ENCODE peak calls at places on chromosomes 6 and 20, in five cellular contexts. T, R, V, M and G are unnamed samples.

GRCh38 chr20:37800618-37801017 is 102.3 kb upstream of the VSTM2L start:
- DNase-seq in T (no peak), R (no peak), V (no peak), M (no peak), G (no peak)

GRCh38 chr6:91708534-91708933 is 1121.7 kb upstream of the MAP3K7 start:
- DNase-seq in T (no peak), R (no peak), V (no peak), M (peak), G (no peak)

GRCh38 chr6:29792123-29793035 is 35.2 kb upstream of the HLA-G start:
- DNase-seq in T (peak), R (peak), V (peak), M (peak), G (peak)

GRCh38 chr6:108746841-108747575 is 101.2 kb upstream of the ARMC2 start:
- DNase-seq in T (no peak), R (no peak), V (peak), M (no peak), G (no peak)

GRCh38 chr6:24933868-24934401 is 1.8 kb downstream of the RIPOR2 start:
- DNase-seq in T (peak), R (peak), V (no peak), M (peak), G (no peak)

GRCh38 chr6:135087803-135088202 is 33.2 kb upstream of the HBS1L start:
- DNase-seq in T (no peak), R (peak), V (no peak), M (no peak), G (no peak)

GRCh38 chr6:124076336-124077048 is 272.8 kb downstream of the NKAIN2 start:
- DNase-seq in T (no peak), R (peak), V (no peak), M (no peak), G (no peak)

GRCh38 chr6:52285174-52286068 is 879 bp upstream of the MCM3 start:
- DNase-seq in T (peak), R (peak), V (no peak), M (no peak), G (no peak)

GRCh38 chr6:138555294-138555988 is 56.1 kb upstream of the NHSL1 start:
- DNase-seq in T (no peak), R (no peak), V (no peak), M (peak), G (no peak)

GRCh38 chr6:47571488-47571887 is 93.9 kb downstream of the CD2AP start:
- DNase-seq in T (peak), R (no peak), V (no peak), M (no peak), G (no peak)

GRCh38 chr6:75220365-75220764 is 14.5 kb upstream of the COL12A1 start:
- DNase-seq in T (peak), R (peak), V (no peak), M (no peak), G (no peak)

GRCh38 chr6:22821664-22822320 is 252.4 kb downstream of the HDGFL1 start:
- DNase-seq in T (peak), R (peak), V (no peak), M (no peak), G (no peak)

GRCh38 chr6:111789593-111789992 is 83.7 kb downstream of the FYN start:
- DNase-seq in T (peak), R (peak), V (no peak), M (no peak), G (no peak)

GRCh38 chr6:165652766-165653165 is 10.3 kb downstream of the PDE10A start:
- DNase-seq in T (no peak), R (no peak), V (no peak), M (no peak), G (no peak)

GRCh38 chr6:16985484-16986284 is 116.2 kb upstream of the STMND1 start:
- DNase-seq in T (peak), R (peak), V (no peak), M (peak), G (no peak)

GRCh38 chr6:33839399-33840063 is 35.7 kb upstream of the MLN start:
- DNase-seq in T (no peak), R (no peak), V (no peak), M (peak), G (no peak)

GRCh38 chr6:35259946-35260626 is 551 bp downstream of the ZNF76 start:
- DNase-seq in T (peak), R (peak), V (peak), M (peak), G (peak)

DNA sequence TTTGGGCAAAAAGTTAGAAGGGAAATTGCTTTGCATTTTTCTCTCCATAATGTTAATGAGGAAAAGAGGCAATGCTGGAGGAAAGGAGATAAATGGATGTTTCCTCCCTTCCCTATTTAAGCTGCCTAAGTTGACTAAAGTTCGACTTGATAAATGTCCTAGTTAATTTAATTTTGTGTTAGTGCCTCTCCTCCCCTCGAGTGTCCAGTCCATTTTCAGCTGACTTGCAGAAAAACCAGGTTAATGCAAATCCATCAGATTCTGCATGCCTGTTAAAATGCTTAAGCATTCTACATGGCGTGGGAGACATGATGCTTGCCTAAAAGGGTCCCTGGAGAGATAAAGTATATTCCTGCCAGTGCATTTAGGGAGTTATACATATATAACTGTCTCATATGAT is 30.2 kb downstream of the JARID2 start:
- DNase-seq in T (no peak), R (no peak), V (no peak), M (no peak), G (no peak)
- H3K4me3 ChIP-seq in T (no peak), R (no peak), V (no peak), M (no peak), G (no peak)

GRCh38 chr6:11209941-11210340 is 22.5 kb downstream of the NEDD9 start:
- DNase-seq in T (peak), R (no peak), V (no peak), M (peak), G (no peak)
- H3K4me3 ChIP-seq in T (no peak), R (no peak), V (peak), M (no peak), G (no peak)

DNA sequence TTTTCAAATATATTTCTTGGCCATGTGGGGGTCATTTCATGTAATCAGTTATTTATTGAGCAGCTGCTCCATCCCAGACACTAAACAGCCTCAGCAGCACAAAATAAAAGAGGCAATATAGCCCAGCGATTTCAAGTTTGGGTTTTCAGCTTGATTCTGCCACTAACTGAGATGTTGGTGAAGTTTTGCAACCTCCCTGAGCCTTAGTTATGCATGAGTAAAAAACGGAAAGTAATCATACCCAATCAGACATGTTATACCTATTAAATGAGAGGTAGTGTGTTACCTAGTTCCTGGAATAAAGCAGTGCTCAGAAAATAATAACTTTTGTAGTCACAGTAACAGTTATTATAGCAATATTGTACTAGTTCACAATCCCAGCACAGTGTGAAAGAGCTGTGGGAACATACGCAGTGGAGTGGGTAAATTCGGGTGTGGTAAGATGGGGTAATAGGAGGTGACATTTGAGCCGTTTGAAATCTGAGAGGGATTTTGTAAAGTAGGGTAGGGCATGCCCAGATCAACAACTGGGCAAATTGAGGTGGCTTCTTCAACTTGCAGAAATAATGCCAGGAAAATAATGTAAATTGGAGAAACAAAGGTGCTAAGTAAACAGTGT is 1.5 kb downstream of the SLC9A8 start:
- DNase-seq in T (peak), R (peak), V (no peak), M (peak), G (no peak)
- H3K4me3 ChIP-seq in T (peak), R (no peak), V (no peak), M (no peak), G (no peak)

GRCh38 chr6:169851641-169852503 is 100.5 kb downstream of the ERMARD start:
- DNase-seq in T (no peak), R (no peak), V (no peak), M (peak), G (peak)
- H3K4me3 ChIP-seq in T (no peak), R (no peak), V (no peak), M (no peak), G (no peak)

DNA sequence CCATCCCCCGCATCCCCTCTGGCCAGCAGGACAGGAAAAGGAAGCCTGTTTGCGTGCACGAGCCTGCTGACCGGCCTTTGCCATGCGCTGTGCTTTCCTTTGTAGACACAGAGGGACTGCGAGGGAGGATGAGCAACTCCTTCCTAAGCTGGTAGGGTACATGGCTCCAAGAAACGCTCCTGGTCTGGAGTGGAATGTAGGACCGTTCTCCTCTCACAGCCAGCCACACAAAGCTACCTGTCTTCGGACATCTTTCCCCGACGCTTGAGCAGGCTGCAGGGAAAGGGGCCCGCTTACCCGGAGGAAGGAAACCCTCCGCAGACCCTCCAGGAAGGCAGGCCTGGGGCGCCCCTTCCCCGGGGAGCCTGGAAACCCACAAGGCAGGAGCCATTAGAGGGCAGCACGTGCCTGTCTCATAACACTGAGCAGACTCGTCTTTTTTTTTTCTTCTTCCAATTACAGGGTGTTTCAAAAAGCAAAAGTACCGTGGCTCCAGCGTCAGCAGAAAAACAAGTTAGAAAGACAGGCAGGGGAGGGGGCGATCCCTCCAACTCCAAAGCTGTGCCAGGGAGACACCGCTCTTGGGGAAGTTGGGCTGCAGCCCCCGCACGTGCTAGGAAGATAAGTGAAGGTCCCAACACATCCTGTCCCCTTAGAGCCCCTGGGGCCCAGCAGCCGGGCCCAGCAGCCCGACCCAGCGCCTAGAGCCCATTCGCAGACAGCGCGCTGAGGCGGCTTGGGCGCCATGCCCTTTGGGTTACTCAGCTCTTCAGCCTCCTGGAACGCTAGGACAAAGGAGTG is 136.0 kb downstream of the LY86 start:
- DNase-seq in T (peak), R (peak), V (no peak), M (peak), G (peak)
- H3K4me3 ChIP-seq in T (peak), R (peak), V (peak), M (peak), G (no peak)

GRCh38 chr6:145736854-145737181 is 1.5 kb upstream of the EPM2A start:
- DNase-seq in T (peak), R (peak), V (peak), M (no peak), G (no peak)
- H3K4me3 ChIP-seq in T (peak), R (peak), V (no peak), M (no peak), G (no peak)